ENCODE peak calls at places on chromosomes 1 and 21, in nine cellular contexts. F, H, Z, K, X, E, S, V and R are unnamed samples.

GRCh38 chr1:67674260-67675011 is 10.6 kb upstream of the GADD45A start:
- DNase-seq in K (peak), H (peak), F (peak), V (no peak), X (no peak), Z (no peak), S (peak), E (peak), R (no peak)

GRCh38 chr1:231590453-231591198 is 36.0 kb upstream of the DISC1 start:
- DNase-seq in X (no peak), H (peak), E (peak), F (peak), S (peak), V (no peak), K (peak), Z (peak), R (no peak)

GRCh38 chr1:30418426-30419245 is 304.7 kb downstream of the MATN1 start:
- DNase-seq in Z (no peak), V (no peak), K (peak), S (no peak), H (no peak), E (no peak), F (no peak), X (no peak), R (no peak)

GRCh38 chr21:36658926-36659325 is 40.0 kb upstream of the SIM2 start:
- DNase-seq in Z (no peak), X (no peak), V (no peak), F (no peak), E (no peak), H (no peak), S (no peak), K (no peak), R (no peak)

GRCh38 chr1:174953657-174954435 is 45.9 kb upstream of the CACYBP start:
- DNase-seq in V (no peak), X (no peak), K (peak), F (no peak), S (no peak), H (no peak), Z (peak), E (peak), R (no peak)

GRCh38 chr1:215992620-215993019 is 425.5 kb downstream of the KCTD3 start:
- DNase-seq in E (peak), F (peak), H (peak), X (no peak), S (no peak), K (no peak), Z (peak), V (no peak), R (no peak)

GRCh38 chr1:174818014-174818616 is 181.6 kb upstream of the CACYBP start:
- DNase-seq in V (no peak), S (no peak), K (no peak), X (no peak), F (no peak), H (no peak), Z (no peak), E (no peak), R (no peak)

GRCh38 chr1:234039603-234040002 is 135.1 kb downstream of the SLC35F3 start:
- DNase-seq in E (no peak), X (no peak), F (no peak), K (no peak), Z (no peak), S (no peak), H (no peak), V (no peak), R (no peak)

GRCh38 chr1:84146375-84147032 is 2.4 kb downstream of the PRKACB start:
- DNase-seq in X (no peak), K (no peak), F (no peak), H (peak), E (no peak), Z (peak), S (peak), V (no peak), R (no peak)

GRCh38 chr1:219066631-219067349 is 106.9 kb upstream of the LYPLAL1 start:
- DNase-seq in Z (peak), K (no peak), E (no peak), V (no peak), S (peak), H (peak), X (no peak), F (no peak), R (no peak)

GRCh38 chr1:27522148-27522859 is 32.3 kb upstream of the WASF2 start:
- DNase-seq in E (no peak), X (no peak), S (peak), H (no peak), K (peak), V (no peak), F (no peak), Z (no peak), R (peak)

GRCh38 chr1:67722292-67722944 is 37.4 kb downstream of the GADD45A start:
- DNase-seq in K (no peak), E (no peak), X (no peak), V (no peak), Z (no peak), S (peak), F (no peak), H (peak), R (no peak)

GRCh38 chr21:41316641-41317392 is at the start of gene FAM3B:
- DNase-seq in Z (no peak), F (peak), S (no peak), H (no peak), E (peak), K (peak), X (no peak), V (peak), R (no peak)

GRCh38 chr21:23111070-23111605 is 2112.9 kb downstream of the NCAM2 start:
- DNase-seq in X (no peak), E (no peak), Z (no peak), V (no peak), F (no peak), H (no peak), K (no peak), S (no peak), R (no peak)

GRCh38 chr1:216535059-216535458 is 111.8 kb upstream of the USH2A start:
- DNase-seq in K (no peak), E (no peak), F (no peak), V (no peak), H (no peak), S (no peak), Z (no peak), X (no peak), R (no peak)

GRCh38 chr21:43866233-43866632 is 1.2 kb downstream of the AGPAT3 start:
- DNase-seq in X (no peak), Z (no peak), H (peak), V (no peak), F (no peak), E (peak), K (peak), S (peak), R (no peak)

GRCh38 chr1:104163912-104164476 is 414.3 kb downstream of the AMY1C start:
- DNase-seq in S (no peak), F (no peak), H (no peak), X (no peak), V (no peak), Z (no peak), K (no peak), E (no peak), R (no peak)

GRCh38 chr1:85572574-85572973 is 8.0 kb upstream of the CCN1 start:
- DNase-seq in S (no peak), E (no peak), F (no peak), K (no peak), Z (no peak), V (no peak), H (no peak), X (no peak), R (no peak)

DNA sequence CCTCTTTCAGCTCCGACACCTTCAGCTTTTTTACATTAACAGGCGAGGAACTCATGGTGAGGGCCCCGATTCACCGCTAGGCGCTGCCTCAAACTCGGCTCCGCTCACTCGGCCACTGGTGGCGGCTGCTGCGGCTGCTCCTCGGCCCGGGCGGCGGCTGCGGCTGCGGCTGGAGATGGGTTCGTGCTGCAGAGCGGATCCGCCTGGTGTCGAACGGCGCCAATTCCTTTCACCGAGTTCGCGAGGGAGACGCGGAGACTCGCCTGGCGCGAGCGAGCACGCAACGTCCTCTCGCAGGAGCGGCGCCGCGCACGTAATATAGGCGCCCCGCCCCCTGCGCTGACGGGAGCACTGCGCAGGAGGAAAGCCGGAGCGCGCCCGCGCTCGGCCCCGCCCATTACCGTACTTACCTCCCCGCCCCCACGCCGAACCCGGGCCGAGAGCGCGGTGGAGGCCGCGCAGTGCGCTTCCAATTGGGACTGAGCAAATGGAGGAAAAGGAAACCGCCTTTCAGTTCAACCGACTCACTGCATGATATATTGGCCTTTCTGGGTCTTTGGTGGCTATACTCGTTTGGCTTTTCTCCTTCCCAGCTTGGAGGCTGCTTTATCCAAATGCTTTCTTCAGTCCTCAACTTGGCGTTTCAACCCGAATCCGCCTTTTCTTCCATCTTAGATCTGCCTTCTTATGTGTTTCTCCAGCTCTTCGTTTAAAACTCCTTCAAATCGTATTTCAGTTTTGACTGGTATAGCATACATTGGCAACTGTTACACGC is at the start of gene HNRNPU:
- DNase-seq in S (peak), K (peak), V (peak), H (peak), E (peak), F (peak), Z (peak), X (peak), R (peak)
- TF ChIP-seq CTCF in S (peak), K (peak), V (peak), H (peak), E (peak), F (peak), Z (no peak), X (no peak), R (peak)

GRCh38 chr1:167555971-167556714 is 2.6 kb upstream of the CREG1 start:
- DNase-seq in V (peak), S (peak), F (peak), K (peak), E (peak), H (peak), X (peak), Z (peak), R (peak)
- TF ChIP-seq CTCF in V (peak), S (peak), F (peak), K (peak), E (peak), H (peak), X (peak), Z (peak), R (peak)

GRCh38 chr1:18468570-18468969 is 12.2 kb upstream of the KLHDC7A start:
- DNase-seq in E (no peak), H (no peak), Z (no peak), S (no peak), X (no peak), F (no peak), K (no peak), V (no peak), R (no peak)
- TF ChIP-seq CTCF in E (no peak), H (no peak), Z (no peak), S (no peak), X (no peak), F (no peak), K (no peak), V (no peak), R (no peak)

GRCh38 chr1:105795741-105796140 is 1260.7 kb upstream of the PRMT6 start:
- DNase-seq in S (no peak), H (no peak), K (no peak), F (no peak), X (no peak), E (no peak), V (no peak), Z (no peak), R (no peak)

DNA sequence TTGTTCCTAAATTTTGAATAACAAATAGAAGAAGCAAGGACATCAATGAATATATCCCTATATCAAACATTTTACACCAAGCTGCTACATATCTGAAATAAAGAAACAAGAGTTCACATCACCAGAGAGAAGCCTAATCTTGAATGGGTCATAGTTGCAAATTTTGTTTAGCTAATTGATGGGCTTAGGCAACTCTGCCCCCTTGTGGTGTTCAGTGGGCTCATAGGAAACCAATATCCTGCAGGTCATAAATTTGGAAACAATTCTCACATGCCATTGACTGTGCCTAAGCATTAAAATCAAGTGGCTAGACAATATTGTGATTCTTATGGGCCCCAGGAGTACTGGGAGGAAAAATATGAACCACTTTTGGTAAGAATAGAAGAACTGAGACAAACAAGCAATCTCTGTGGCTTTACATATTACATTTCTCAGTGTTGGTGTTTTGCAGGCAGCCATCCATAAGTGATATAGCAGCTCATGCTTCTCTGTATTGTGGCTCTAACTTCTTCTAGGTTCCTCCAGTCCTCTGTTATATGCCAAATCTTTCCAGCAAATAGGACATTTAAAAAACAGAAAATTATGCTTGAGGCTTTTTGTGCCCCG is 1262.8 kb upstream of the PRMT6 start:
- DNase-seq in V (no peak), K (peak), X (no peak), F (peak), S (no peak), Z (peak), H (no peak), E (peak), R (no peak)
- TF ChIP-seq CTCF in V (no peak), K (peak), X (no peak), F (peak), S (peak), Z (peak), H (peak), E (peak), R (no peak)

DNA sequence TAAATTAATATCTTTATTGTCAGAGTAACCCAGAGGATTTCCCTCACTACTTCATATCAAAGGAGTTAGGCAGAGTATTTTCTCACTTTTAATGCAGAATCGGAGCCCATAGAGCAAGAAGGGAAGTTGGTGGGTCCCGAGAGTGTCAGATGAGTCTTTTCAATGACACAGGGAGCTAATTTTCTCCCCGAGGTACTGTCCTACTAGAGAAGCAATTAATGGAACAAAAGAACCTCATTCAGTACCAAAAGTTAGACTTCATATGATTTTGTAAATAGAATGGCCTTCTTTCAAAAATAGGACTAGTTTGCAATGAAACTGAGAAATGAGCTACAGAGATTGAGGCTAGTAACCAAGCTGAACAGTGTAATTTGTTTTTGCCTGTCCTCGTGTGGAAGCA is 3.9 kb downstream of the NCAM2 start:
- DNase-seq in E (no peak), S (no peak), V (no peak), K (no peak), H (no peak), X (no peak), F (no peak), Z (no peak), R (no peak)
- TF ChIP-seq CTCF in E (no peak), S (no peak), V (no peak), K (no peak), H (no peak), X (no peak), F (no peak), Z (no peak), R (no peak)

GRCh38 chr1:241306125-241306790 is 50.7 kb downstream of the RGS7 start:
- DNase-seq in E (no peak), F (no peak), Z (no peak), K (no peak), V (no peak), H (no peak), S (no peak), X (no peak), R (no peak)
- TF ChIP-seq CTCF in E (no peak), F (no peak), Z (no peak), K (no peak), V (no peak), H (no peak), S (no peak), X (no peak), R (no peak)

DNA sequence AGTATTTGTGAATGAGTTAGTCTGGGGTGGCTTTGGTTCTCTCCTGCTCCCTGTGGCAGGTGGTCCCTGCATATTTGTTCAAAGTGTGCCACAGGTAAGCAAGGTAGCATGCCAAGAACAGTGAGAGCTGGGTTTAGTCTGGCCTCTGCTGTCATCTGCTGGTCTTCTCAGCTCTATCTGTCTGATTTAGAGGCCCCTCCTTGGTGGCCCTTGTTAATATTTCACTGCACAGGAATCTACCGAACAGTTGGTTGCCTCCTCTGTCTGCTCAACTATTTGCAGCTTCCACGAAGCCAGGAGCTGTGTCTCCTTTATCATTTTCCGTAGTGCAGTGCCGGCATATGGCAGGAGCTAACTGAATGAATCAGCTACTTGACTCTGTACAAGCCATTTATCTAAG is 9.7 kb downstream of the DNM3 start:
- DNase-seq in Z (peak), K (no peak), F (no peak), E (no peak), V (no peak), H (no peak), X (no peak), S (no peak), R (no peak)
- TF ChIP-seq CTCF in Z (peak), K (no peak), F (no peak), E (no peak), V (no peak), H (no peak), X (no peak), S (no peak), R (no peak)

GRCh38 chr1:212595787-212596714 is 12.5 kb upstream of the ATF3 start:
- DNase-seq in Z (peak), E (no peak), K (peak), F (no peak), X (no peak), S (peak), H (peak), V (no peak), R (peak)
- TF ChIP-seq CTCF in Z (peak), E (peak), K (peak), F (no peak), X (peak), S (peak), H (peak), V (no peak), R (peak)

GRCh38 chr1:89780721-89781120 is 40.1 kb upstream of the LRRC8D start:
- DNase-seq in X (no peak), S (peak), H (peak), V (no peak), E (no peak), F (no peak), Z (peak), K (no peak), R (no peak)
- TF ChIP-seq CTCF in X (no peak), S (peak), H (peak), V (no peak), E (peak), F (no peak), Z (peak), K (peak), R (no peak)

GRCh38 chr1:183306317-183307042 is 111.7 kb downstream of the NMNAT2 start:
- DNase-seq in Z (peak), K (no peak), F (no peak), H (no peak), X (no peak), V (no peak), E (peak), S (no peak), R (no peak)
- TF ChIP-seq CTCF in Z (peak), K (peak), F (peak), H (peak), X (no peak), V (no peak), E (peak), S (peak), R (no peak)